ENCODE peak calls at places on chromosome 7, in seven cellular contexts. One of them, this sample, is unnamed.

GRCh38 chr7:44595934-44596635 is 10.3 kb upstream of the OGDH start:
- DNase-seq in A549: no peak
- DNase-seq in upper lobe of left lung: peak
- DNase-seq in suprapubic skin: no peak
- DNase-seq in stomach: no peak
- DNase-seq in H1: no peak
- DNase-seq in transverse colon: no peak
- DNase-seq in this sample: no peak

GRCh38 chr7:119175916-119176627 is 951.6 kb downstream of the ANKRD7 start:
- DNase-seq in transverse colon: no peak
- DNase-seq in H1: peak
- DNase-seq in upper lobe of left lung: peak
- DNase-seq in A549: peak
- DNase-seq in suprapubic skin: no peak
- DNase-seq in stomach: peak
- DNase-seq in this sample: no peak

GRCh38 chr7:14197280-14197679 is 207.8 kb upstream of the ETV1 start:
- DNase-seq in transverse colon: no peak
- DNase-seq in upper lobe of left lung: no peak
- DNase-seq in suprapubic skin: no peak
- DNase-seq in H1: no peak
- DNase-seq in A549: no peak
- DNase-seq in stomach: no peak
- DNase-seq in this sample: no peak

GRCh38 chr7:99041526-99041925 is 102.4 kb downstream of the SMURF1 start:
- DNase-seq in A549: no peak
- DNase-seq in upper lobe of left lung: no peak
- DNase-seq in suprapubic skin: no peak
- DNase-seq in H1: peak
- DNase-seq in transverse colon: peak
- DNase-seq in stomach: no peak
- DNase-seq in this sample: no peak

GRCh38 chr7:11830004-11830403 is 2.0 kb downstream of the THSD7A start:
- DNase-seq in H1: no peak
- DNase-seq in upper lobe of left lung: no peak
- DNase-seq in A549: no peak
- DNase-seq in stomach: no peak
- DNase-seq in transverse colon: no peak
- DNase-seq in suprapubic skin: no peak
- DNase-seq in this sample: no peak

GRCh38 chr7:134378562-134378961 is 61.8 kb upstream of the SLC35B4 start:
- DNase-seq in A549: no peak
- DNase-seq in suprapubic skin: no peak
- DNase-seq in upper lobe of left lung: no peak
- DNase-seq in stomach: no peak
- DNase-seq in H1: no peak
- DNase-seq in transverse colon: no peak
- DNase-seq in this sample: no peak

GRCh38 chr7:134941185-134941900 is 45.0 kb upstream of the AGBL3 start:
- DNase-seq in A549: peak
- DNase-seq in stomach: no peak
- DNase-seq in H1: no peak
- DNase-seq in upper lobe of left lung: no peak
- DNase-seq in transverse colon: no peak
- DNase-seq in suprapubic skin: no peak
- DNase-seq in this sample: no peak

GRCh38 chr7:105130580-105130979 is 116.6 kb downstream of the KMT2E start:
- DNase-seq in H1: no peak
- DNase-seq in A549: no peak
- DNase-seq in stomach: no peak
- DNase-seq in upper lobe of left lung: no peak
- DNase-seq in suprapubic skin: no peak
- DNase-seq in transverse colon: no peak
- DNase-seq in this sample: no peak

GRCh38 chr7:1758417-1758858 is 88.4 kb downstream of the ELFN1 start:
- DNase-seq in upper lobe of left lung: no peak
- DNase-seq in suprapubic skin: no peak
- DNase-seq in stomach: no peak
- DNase-seq in H1: no peak
- DNase-seq in transverse colon: no peak
- DNase-seq in A549: peak
- DNase-seq in this sample: no peak

GRCh38 chr7:108452707-108453106 is 3.5 kb downstream of the NRCAM start:
- DNase-seq in A549: peak
- DNase-seq in stomach: no peak
- DNase-seq in upper lobe of left lung: no peak
- DNase-seq in H1: no peak
- DNase-seq in suprapubic skin: no peak
- DNase-seq in transverse colon: no peak
- DNase-seq in this sample: no peak

GRCh38 chr7:65409363-65409762 is 35.7 kb downstream of the ZNF92 start:
- DNase-seq in upper lobe of left lung: no peak
- DNase-seq in stomach: no peak
- DNase-seq in suprapubic skin: no peak
- DNase-seq in transverse colon: no peak
- DNase-seq in H1: no peak
- DNase-seq in A549: no peak
- DNase-seq in this sample: no peak

GRCh38 chr7:153887756-153888591 is 164.2 kb upstream of the DPP6 start:
- DNase-seq in suprapubic skin: no peak
- DNase-seq in H1: peak
- DNase-seq in stomach: no peak
- DNase-seq in A549: no peak
- DNase-seq in upper lobe of left lung: no peak
- DNase-seq in transverse colon: no peak
- DNase-seq in this sample: no peak

GRCh38 chr7:112990619-112991018 is 96.0 kb downstream of the GPR85 start:
- DNase-seq in H1: no peak
- DNase-seq in upper lobe of left lung: no peak
- DNase-seq in stomach: no peak
- DNase-seq in suprapubic skin: no peak
- DNase-seq in transverse colon: no peak
- DNase-seq in A549: no peak
- DNase-seq in this sample: no peak

GRCh38 chr7:141585592-141586510 is 34.6 kb downstream of the AGK start:
- DNase-seq in A549: peak
- DNase-seq in transverse colon: no peak
- DNase-seq in suprapubic skin: no peak
- DNase-seq in H1: no peak
- DNase-seq in stomach: no peak
- DNase-seq in upper lobe of left lung: no peak
- DNase-seq in this sample: no peak

GRCh38 chr7:54987772-54988171 is 31.0 kb upstream of the EGFR start:
- DNase-seq in A549: no peak
- DNase-seq in stomach: no peak
- DNase-seq in suprapubic skin: no peak
- DNase-seq in transverse colon: no peak
- DNase-seq in H1: no peak
- DNase-seq in upper lobe of left lung: no peak
- DNase-seq in this sample: no peak

GRCh38 chr7:98399462-98399861 is 1.4 kb downstream of the BAIAP2L1 start:
- DNase-seq in upper lobe of left lung: no peak
- DNase-seq in transverse colon: no peak
- DNase-seq in suprapubic skin: no peak
- DNase-seq in H1: no peak
- DNase-seq in A549: no peak
- DNase-seq in stomach: no peak
- DNase-seq in this sample: no peak

GRCh38 chr7:3289996-3290395 is 11.1 kb upstream of the SDK1 start:
- DNase-seq in stomach: no peak
- DNase-seq in suprapubic skin: no peak
- DNase-seq in A549: no peak
- DNase-seq in upper lobe of left lung: no peak
- DNase-seq in transverse colon: no peak
- DNase-seq in H1: no peak
- DNase-seq in this sample: no peak

GRCh38 chr7:134562136-134562535 is 13.2 kb downstream of the AKR1B15 start:
- DNase-seq in suprapubic skin: no peak
- DNase-seq in A549: no peak
- DNase-seq in H1: no peak
- DNase-seq in upper lobe of left lung: no peak
- DNase-seq in stomach: no peak
- DNase-seq in transverse colon: no peak
- DNase-seq in this sample: no peak

GRCh38 chr7:44280993-44281721 is 44.2 kb downstream of the CAMK2B start:
- DNase-seq in stomach: no peak
- DNase-seq in upper lobe of left lung: peak
- DNase-seq in H1: peak
- DNase-seq in transverse colon: peak
- DNase-seq in A549: no peak
- DNase-seq in suprapubic skin: peak
- DNase-seq in this sample: peak

GRCh38 chr7:130277763-130278643 is 11.3 kb downstream of the CPA2 start:
- DNase-seq in upper lobe of left lung: peak
- DNase-seq in transverse colon: peak
- DNase-seq in A549: peak
- DNase-seq in stomach: peak
- DNase-seq in H1: peak
- DNase-seq in suprapubic skin: no peak
- DNase-seq in this sample: peak

GRCh38 chr7:12423355-12423994 is 19.8 kb upstream of the VWDE start:
- DNase-seq in A549: no peak
- DNase-seq in transverse colon: no peak
- DNase-seq in suprapubic skin: no peak
- DNase-seq in upper lobe of left lung: no peak
- DNase-seq in stomach: no peak
- DNase-seq in H1: no peak
- DNase-seq in this sample: no peak

GRCh38 chr7:4202954-4203353 is 479.1 kb upstream of the FOXK1 start:
- DNase-seq in upper lobe of left lung: no peak
- DNase-seq in A549: no peak
- DNase-seq in transverse colon: no peak
- DNase-seq in suprapubic skin: no peak
- DNase-seq in H1: no peak
- DNase-seq in stomach: no peak
- DNase-seq in this sample: no peak

GRCh38 chr7:149171894-149172533 is 23.3 kb upstream of the ZNF282 start:
- DNase-seq in transverse colon: no peak
- DNase-seq in suprapubic skin: no peak
- DNase-seq in stomach: no peak
- DNase-seq in H1: no peak
- DNase-seq in upper lobe of left lung: no peak
- DNase-seq in A549: peak
- DNase-seq in this sample: no peak

DNA sequence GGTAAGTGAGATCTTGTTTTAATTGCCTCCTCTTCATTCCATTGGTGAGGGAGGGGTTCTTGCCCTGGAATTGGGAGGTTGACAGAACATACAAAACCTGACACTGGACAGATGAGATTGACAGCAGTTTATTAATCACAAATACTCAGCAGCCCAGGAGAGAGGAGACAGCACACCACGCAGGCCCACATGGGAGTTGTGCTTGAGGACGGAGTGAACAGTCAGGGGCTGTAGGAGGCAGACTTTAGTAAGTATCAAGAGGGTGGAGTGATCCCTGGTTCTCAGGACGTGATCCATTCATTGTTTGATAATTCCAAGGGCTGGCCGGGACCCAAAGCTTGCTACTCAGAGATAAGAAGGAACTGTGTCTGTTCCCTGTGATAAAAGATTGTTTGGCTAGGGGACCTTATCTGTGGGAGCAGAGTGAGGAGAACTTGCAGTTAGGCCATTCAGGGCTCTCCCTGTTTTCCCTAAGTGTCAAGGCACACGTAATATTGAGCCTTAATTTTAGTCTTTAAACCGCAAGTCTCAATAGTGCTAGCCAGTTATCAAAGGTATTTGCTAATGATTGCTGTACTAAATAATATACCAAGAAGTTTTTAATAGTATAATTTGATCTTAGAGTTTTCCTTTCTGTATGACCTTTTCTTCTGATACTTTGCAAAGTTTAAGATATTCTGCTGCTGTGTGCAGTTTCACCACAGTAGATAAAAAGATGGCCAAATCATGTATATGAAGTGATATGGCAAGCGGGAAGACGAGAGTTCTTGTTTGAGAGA is 14.5 kb downstream of the CAPZA2 start:
- DNase-seq in H1: no peak
- DNase-seq in stomach: peak
- DNase-seq in transverse colon: peak
- DNase-seq in suprapubic skin: no peak
- DNase-seq in A549: no peak
- DNase-seq in upper lobe of left lung: peak
- DNase-seq in this sample: peak
- H3K27ac ChIP-seq in H1: no peak
- H3K27ac ChIP-seq in stomach: no peak
- H3K27ac ChIP-seq in transverse colon: peak
- H3K27ac ChIP-seq in suprapubic skin: no peak
- H3K27ac ChIP-seq in A549: no peak
- H3K27ac ChIP-seq in upper lobe of left lung: peak
- H3K27ac ChIP-seq in this sample: no peak

DNA sequence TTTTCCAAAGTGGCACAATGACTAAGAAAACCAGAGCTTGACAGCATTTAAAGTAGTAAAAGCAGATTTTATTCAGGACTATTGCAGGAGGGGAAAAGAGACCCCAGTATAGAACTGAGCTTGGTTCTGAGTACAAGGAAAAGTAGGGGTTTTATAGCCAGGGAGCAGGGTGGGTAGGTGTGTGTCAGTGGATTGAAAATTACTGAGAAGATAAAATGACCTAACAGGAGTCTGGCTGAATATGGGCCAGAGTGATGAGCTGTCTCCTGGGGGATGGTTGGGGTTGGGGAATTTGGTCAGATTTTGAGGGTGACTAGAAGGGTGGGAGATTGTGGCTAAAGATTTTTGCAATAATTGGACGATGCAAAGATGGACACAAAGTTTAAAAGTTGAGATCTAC is 114.0 kb downstream of the ST7 start:
- DNase-seq in upper lobe of left lung: no peak
- DNase-seq in suprapubic skin: no peak
- DNase-seq in stomach: no peak
- DNase-seq in transverse colon: no peak
- DNase-seq in A549: no peak
- DNase-seq in H1: no peak
- DNase-seq in this sample: no peak
- TF ChIP-seq EP300 in upper lobe of left lung: no peak
- TF ChIP-seq EP300 in suprapubic skin: no peak
- TF ChIP-seq EP300 in stomach: no peak
- TF ChIP-seq EP300 in transverse colon: no peak
- TF ChIP-seq EP300 in A549: no peak
- TF ChIP-seq EP300 in H1: no peak
- TF ChIP-seq EP300 in this sample: no peak

DNA sequence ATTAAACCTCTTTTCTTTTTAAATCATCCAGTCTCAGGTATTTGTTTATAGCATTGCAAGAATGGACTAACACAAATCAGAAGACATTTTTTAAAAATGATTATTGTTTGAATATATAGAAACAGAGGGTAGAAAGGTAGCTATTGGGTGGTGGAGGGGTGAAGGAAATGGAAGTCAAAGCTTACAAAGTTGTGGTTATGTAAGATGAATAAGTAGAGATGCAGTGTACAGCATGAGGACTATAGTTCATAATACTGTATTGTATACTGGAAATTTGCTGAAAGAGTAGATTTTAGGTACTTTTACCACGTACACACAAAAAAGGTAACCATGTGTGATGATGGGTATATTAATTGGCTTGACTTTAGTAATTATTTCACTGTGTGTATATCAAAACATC is 144.0 kb upstream of the FAM3C start:
- DNase-seq in stomach: no peak
- DNase-seq in upper lobe of left lung: no peak
- DNase-seq in A549: no peak
- DNase-seq in suprapubic skin: no peak
- DNase-seq in H1: no peak
- DNase-seq in transverse colon: no peak
- DNase-seq in this sample: no peak
- H3K27ac ChIP-seq in stomach: no peak
- H3K27ac ChIP-seq in upper lobe of left lung: no peak
- H3K27ac ChIP-seq in A549: no peak
- H3K27ac ChIP-seq in suprapubic skin: no peak
- H3K27ac ChIP-seq in H1: no peak
- H3K27ac ChIP-seq in transverse colon: no peak
- H3K27ac ChIP-seq in this sample: no peak

GRCh38 chr7:102119213-102119651 is 167.4 kb upstream of the SH2B2 start:
- DNase-seq in H1: no peak
- DNase-seq in stomach: no peak
- DNase-seq in suprapubic skin: no peak
- DNase-seq in transverse colon: no peak
- DNase-seq in upper lobe of left lung: no peak
- DNase-seq in A549: no peak
- DNase-seq in this sample: no peak
- TF ChIP-seq EP300 in H1: no peak
- TF ChIP-seq EP300 in stomach: no peak
- TF ChIP-seq EP300 in suprapubic skin: no peak
- TF ChIP-seq EP300 in transverse colon: no peak
- TF ChIP-seq EP300 in upper lobe of left lung: no peak
- TF ChIP-seq EP300 in A549: no peak
- TF ChIP-seq EP300 in this sample: no peak